ENCODE peak calls at places on chromosomes 6 and 20, in nine cellular contexts. M, U, V, P, O, B, W, S and G are unnamed samples.

GRCh38 chr20:21289651-21290050 is 13.5 kb upstream of the XRN2 start:
- DNase-seq in M (no peak), U (no peak), V (no peak), P (no peak), O (no peak), B (no peak), W (no peak), S (no peak), G (no peak)

GRCh38 chr6:54282186-54282585 is 26.1 kb upstream of the TINAG start:
- DNase-seq in M (no peak), U (no peak), V (no peak), P (no peak), O (no peak), B (no peak), W (no peak), S (peak), G (no peak)

GRCh38 chr6:164832410-164832809 is 477.0 kb downstream of the C6orf118 start:
- DNase-seq in M (no peak), U (no peak), V (no peak), P (no peak), O (no peak), B (no peak), W (no peak), S (no peak), G (no peak)

GRCh38 chr6:151276112-151276745 is 36.5 kb downstream of the AKAP12 start:
- DNase-seq in M (no peak), U (peak), V (no peak), P (peak), O (no peak), B (peak), W (no peak), S (peak), G (no peak)

GRCh38 chr20:38779247-38780097 is 26.0 kb upstream of the PPP1R16B start:
- DNase-seq in M (no peak), U (no peak), V (no peak), P (peak), O (no peak), B (no peak), W (no peak), S (no peak), G (no peak)

GRCh38 chr6:33785766-33786165 is 3.2 kb downstream of the LEMD2 start:
- DNase-seq in M (no peak), U (no peak), V (no peak), P (no peak), O (no peak), B (no peak), W (no peak), S (peak), G (no peak)

GRCh38 chr20:35866446-35867202 is 87.7 kb downstream of the SCAND1 start:
- DNase-seq in M (no peak), U (no peak), V (no peak), P (no peak), O (no peak), B (no peak), W (no peak), S (peak), G (no peak)

GRCh38 chr6:12208190-12208589 is 82.0 kb upstream of the EDN1 start:
- DNase-seq in M (peak), U (peak), V (no peak), P (no peak), O (no peak), B (no peak), W (no peak), S (peak), G (no peak)

GRCh38 chr6:105593056-105593455 is 190.2 kb upstream of the PREP start:
- DNase-seq in M (no peak), U (no peak), V (no peak), P (no peak), O (no peak), B (no peak), W (no peak), S (peak), G (no peak)

GRCh38 chr20:2745060-2745910 is 52.7 kb downstream of the EBF4 start:
- DNase-seq in M (no peak), U (no peak), V (no peak), P (no peak), O (no peak), B (peak), W (no peak), S (no peak), G (peak)

GRCh38 chr6:45424628-45424955 is 46.9 kb upstream of the SUPT3H start:
- DNase-seq in M (no peak), U (no peak), V (no peak), P (no peak), O (no peak), B (no peak), W (no peak), S (no peak), G (no peak)

GRCh38 chr20:62305149-62305764 is 2.5 kb downstream of the ADRM1 start:
- DNase-seq in M (peak), U (no peak), V (no peak), P (no peak), O (no peak), B (no peak), W (no peak), S (no peak), G (no peak)

GRCh38 chr6:118632359-118632758 is 19.0 kb downstream of the CEP85L start:
- DNase-seq in M (no peak), U (no peak), V (no peak), P (no peak), O (no peak), B (no peak), W (no peak), S (no peak), G (no peak)

GRCh38 chr6:155177369-155177961 is 86.3 kb upstream of the CLDN20 start:
- DNase-seq in M (peak), U (peak), V (peak), P (peak), O (no peak), B (no peak), W (peak), S (peak), G (no peak)

GRCh38 chr6:170178266-170178560 is 112.7 kb downstream of the DLL1 start:
- DNase-seq in M (no peak), U (peak), V (no peak), P (no peak), O (no peak), B (no peak), W (no peak), S (no peak), G (no peak)

GRCh38 chr6:22003219-22003779 is 293.5 kb downstream of the PRL start:
- DNase-seq in M (no peak), U (no peak), V (no peak), P (no peak), O (no peak), B (no peak), W (no peak), S (no peak), G (no peak)

GRCh38 chr6:26459023-26459810 is 1.5 kb downstream of the BTN2A1 start:
- DNase-seq in M (no peak), U (no peak), V (no peak), P (no peak), O (no peak), B (no peak), W (no peak), S (no peak), G (no peak)

GRCh38 chr6:18585032-18585573 is 198.0 kb downstream of the RNF144B start:
- DNase-seq in M (peak), U (peak), V (no peak), P (peak), O (no peak), B (no peak), W (peak), S (peak), G (no peak)

GRCh38 chr20:37379967-37380828 is 34.3 kb downstream of the SRC start:
- DNase-seq in M (no peak), U (no peak), V (no peak), P (peak), O (no peak), B (peak), W (no peak), S (peak), G (no peak)

GRCh38 chr6:30592287-30592686 is 21.0 kb downstream of the ABCF1 start:
- DNase-seq in M (no peak), U (no peak), V (no peak), P (no peak), O (no peak), B (no peak), W (no peak), S (no peak), G (no peak)

GRCh38 chr20:63243604-63244247 is 8.0 kb downstream of the BIRC7 start:
- DNase-seq in M (no peak), U (no peak), V (no peak), P (no peak), O (no peak), B (no peak), W (no peak), S (no peak), G (no peak)

GRCh38 chr6:327538-328183 is 35.4 kb downstream of the DUSP22 start:
- DNase-seq in M (no peak), U (no peak), V (no peak), P (no peak), O (no peak), B (peak), W (no peak), S (peak), G (no peak)

GRCh38 chr6:75657327-75657726 is 55.6 kb downstream of the SENP6 start:
- DNase-seq in M (no peak), U (no peak), V (no peak), P (no peak), O (no peak), B (no peak), W (no peak), S (no peak), G (no peak)

GRCh38 chr20:9059931-9060330 is 9.0 kb upstream of the PLCB4 start:
- DNase-seq in M (no peak), U (no peak), V (no peak), P (no peak), O (no peak), B (no peak), W (no peak), S (peak), G (no peak)

GRCh38 chr6:39367661-39368060 is 45.2 kb upstream of the KCNK16 start:
- DNase-seq in M (no peak), U (no peak), V (no peak), P (no peak), O (no peak), B (no peak), W (no peak), S (no peak), G (no peak)

GRCh38 chr20:32485770-32486248 is 99.3 kb downstream of the NOL4L start:
- DNase-seq in M (no peak), U (no peak), V (no peak), P (peak), O (no peak), B (peak), W (no peak), S (no peak), G (no peak)

GRCh38 chr20:58524814-58525213 is 9.6 kb upstream of the APCDD1L start:
- DNase-seq in M (no peak), U (no peak), V (no peak), P (no peak), O (no peak), B (peak), W (no peak), S (peak), G (no peak)
- TF ChIP-seq CTCF in M (no peak), U (no peak), V (no peak), P (no peak), O (no peak), B (no peak), W (no peak), S (no peak), G (no peak)

DNA sequence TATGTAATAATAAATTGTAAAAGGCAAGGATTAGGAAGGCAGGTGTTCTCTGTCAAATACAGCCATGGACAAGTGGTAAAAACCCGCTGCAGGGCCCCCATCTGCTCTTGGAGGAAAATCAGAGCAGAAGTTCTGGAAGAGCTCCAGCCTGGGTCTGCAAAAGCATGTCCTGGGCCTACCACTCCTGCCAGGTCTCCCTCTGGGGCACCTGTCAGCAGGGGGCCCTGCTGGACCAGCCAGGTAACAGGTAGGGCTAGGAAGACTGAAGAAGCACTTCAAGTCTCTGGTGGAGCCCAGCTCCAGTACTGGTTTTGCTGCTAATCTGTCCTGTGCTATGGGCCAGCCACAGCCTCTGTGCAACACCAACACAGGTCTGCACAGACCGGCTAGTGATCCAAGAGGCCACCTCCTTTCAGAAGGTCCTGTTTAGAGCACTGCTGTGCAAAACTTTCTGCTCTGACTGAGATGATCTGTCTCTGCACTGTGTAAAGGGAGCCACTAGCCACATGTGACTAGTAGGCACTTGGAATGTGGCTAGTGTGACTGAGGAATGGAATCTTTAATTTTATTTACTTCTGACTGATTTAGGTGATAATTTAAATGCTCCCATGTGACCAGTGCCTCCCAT is 30.2 kb downstream of the RRBP1 start:
- DNase-seq in M (no peak), U (no peak), V (peak), P (peak), O (no peak), B (peak), W (no peak), S (no peak), G (no peak)
- TF ChIP-seq CTCF in M (no peak), U (no peak), V (peak), P (peak), O (peak), B (no peak), W (no peak), S (no peak), G (no peak)

GRCh38 chr6:16761469-16762264 is 407 bp upstream of the ATXN1 start:
- DNase-seq in M (peak), U (peak), V (peak), P (peak), O (peak), B (peak), W (peak), S (peak), G (peak)
- TF ChIP-seq CTCF in M (no peak), U (no peak), V (peak), P (peak), O (peak), B (no peak), W (peak), S (no peak), G (peak)

GRCh38 chr6:148747493-148748160 is 797 bp downstream of the UST start:
- DNase-seq in M (peak), U (peak), V (peak), P (peak), O (peak), B (peak), W (peak), S (peak), G (peak)
- TF ChIP-seq CTCF in M (no peak), U (no peak), V (no peak), P (no peak), O (no peak), B (no peak), W (peak), S (no peak), G (no peak)

GRCh38 chr20:49545572-49545971 is 22.4 kb downstream of the PTGIS start:
- DNase-seq in M (no peak), U (no peak), V (no peak), P (no peak), O (no peak), B (no peak), W (no peak), S (no peak), G (no peak)
- TF ChIP-seq CTCF in M (no peak), U (no peak), V (no peak), P (no peak), O (no peak), B (no peak), W (peak), S (peak), G (peak)

GRCh38 chr6:109009761-109010612 is 84.7 kb downstream of the SESN1 start:
- DNase-seq in M (no peak), U (no peak), V (no peak), P (no peak), O (no peak), B (no peak), W (no peak), S (no peak), G (no peak)

GRCh38 chr6:109008061-109008460 is 86.6 kb downstream of the SESN1 start:
- DNase-seq in M (no peak), U (no peak), V (peak), P (no peak), O (no peak), B (no peak), W (no peak), S (no peak), G (no peak)

GRCh38 chr6:109007521-109007920 is 87.1 kb downstream of the SESN1 start:
- DNase-seq in M (no peak), U (no peak), V (no peak), P (no peak), O (no peak), B (no peak), W (no peak), S (no peak), G (no peak)

GRCh38 chr6:109008951-109009760 is 85.5 kb downstream of the SESN1 start:
- DNase-seq in M (peak), U (peak), V (peak), P (peak), O (peak), B (peak), W (peak), S (peak), G (peak)

DNA sequence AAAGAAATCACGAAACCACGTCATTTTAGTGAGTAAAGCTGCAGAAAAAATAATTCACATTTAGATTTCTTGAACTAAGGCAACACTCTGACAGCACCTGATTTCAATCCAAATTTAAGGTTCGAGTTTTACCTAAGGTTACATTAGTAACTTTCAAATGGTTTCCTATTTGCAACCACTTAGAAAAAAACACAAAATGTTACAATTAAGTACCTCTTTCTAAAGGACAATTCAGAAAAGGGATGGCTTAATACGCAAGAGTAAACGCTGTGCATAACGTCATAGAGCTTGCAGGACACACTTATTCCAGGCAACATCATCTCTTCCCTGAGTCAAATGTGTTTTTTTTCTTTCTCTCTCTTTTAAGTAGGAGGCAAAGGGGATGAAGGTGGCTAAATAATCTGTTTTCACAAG is 86.1 kb downstream of the SESN1 start:
- DNase-seq in M (no peak), U (no peak), V (peak), P (peak), O (no peak), B (no peak), W (no peak), S (peak), G (no peak)
- TF ChIP-seq CTCF in M (no peak), U (no peak), V (no peak), P (no peak), O (no peak), B (no peak), W (no peak), S (no peak), G (no peak)

GRCh38 chr6:43147289-43147688 is 23.8 kb upstream of the SRF start:
- DNase-seq in M (no peak), U (no peak), V (no peak), P (no peak), O (no peak), B (no peak), W (no peak), S (no peak), G (no peak)

GRCh38 chr6:43147691-43148477 is 23.2 kb upstream of the SRF start:
- DNase-seq in M (no peak), U (no peak), V (no peak), P (no peak), O (no peak), B (no peak), W (no peak), S (no peak), G (no peak)

GRCh38 chr6:43146709-43147108 is 24.4 kb upstream of the SRF start:
- DNase-seq in M (no peak), U (no peak), V (no peak), P (no peak), O (no peak), B (no peak), W (no peak), S (no peak), G (no peak)

GRCh38 chr6:43144879-43145278 is 26.2 kb upstream of the SRF start:
- DNase-seq in M (no peak), U (no peak), V (peak), P (no peak), O (no peak), B (no peak), W (no peak), S (no peak), G (no peak)

DNA sequence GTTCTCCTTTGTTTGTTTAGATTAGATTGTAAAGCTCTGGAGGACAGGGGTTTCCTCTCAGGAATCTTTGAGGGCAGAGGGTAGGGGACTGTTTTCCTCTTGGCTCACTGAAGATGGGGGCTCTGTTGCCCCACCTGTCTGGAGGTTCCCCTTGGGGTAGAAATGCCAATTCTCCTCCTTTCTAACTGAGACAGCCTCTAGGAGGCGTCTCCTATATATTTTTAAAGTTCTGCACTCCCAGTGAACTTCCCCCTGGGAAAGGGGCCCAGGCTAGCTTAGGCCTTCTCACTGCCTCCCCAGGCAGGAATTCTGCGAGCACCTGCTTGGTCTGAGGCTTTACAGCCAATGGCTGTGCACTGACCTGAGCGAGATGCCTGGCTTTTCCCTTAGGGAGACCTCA is 24.8 kb upstream of the SRF start:
- DNase-seq in M (no peak), U (no peak), V (no peak), P (no peak), O (no peak), B (no peak), W (no peak), S (no peak), G (no peak)
- TF ChIP-seq CTCF in M (no peak), U (no peak), V (no peak), P (no peak), O (no peak), B (no peak), W (no peak), S (no peak), G (no peak)

GRCh38 chr6:35733633-35734032 is 3.2 kb upstream of the ARMC12 start:
- DNase-seq in M (no peak), U (no peak), V (no peak), P (no peak), O (no peak), B (no peak), W (no peak), S (no peak), G (no peak)

GRCh38 chr6:35731414-35731735 is 5.5 kb upstream of the ARMC12 start:
- DNase-seq in M (peak), U (peak), V (peak), P (peak), O (peak), B (peak), W (peak), S (peak), G (peak)

GRCh38 chr6:35730745-35731413 is 6.0 kb upstream of the ARMC12 start:
- DNase-seq in M (no peak), U (no peak), V (no peak), P (no peak), O (no peak), B (no peak), W (no peak), S (peak), G (no peak)

GRCh38 chr6:35729722-35730121 is 7.1 kb upstream of the ARMC12 start:
- DNase-seq in M (no peak), U (no peak), V (no peak), P (no peak), O (no peak), B (no peak), W (no peak), S (no peak), G (no peak)

GRCh38 chr6:35731736-35732532 is 4.9 kb upstream of the ARMC12 start:
- DNase-seq in M (peak), U (peak), V (peak), P (peak), O (peak), B (peak), W (peak), S (peak), G (peak)
- TF ChIP-seq CTCF in M (no peak), U (no peak), V (no peak), P (no peak), O (peak), B (no peak), W (no peak), S (no peak), G (peak)